ENCODE peak calls at places on chromosome 9, in eight cellular contexts. U is germinal center; V is NCI-H1694 treated with DMSO at 0.1 percent for 48 hours; E is body of pancreas; A is RPMI7951; L is kidney glomerular epithelial cell; X is stimulated activated naive CD4-positive, alpha-beta T cell; N is cardiac fibroblast. J is an unnamed sample.

GRCh38 chr9:98365227-98365669 is 109.8 kb upstream of the TBC1D2 start:
- DNase-seq in U (peak; percentile 44), V (no peak), E (no peak), A (peak; percentile 38), L (no peak), X (no peak), N (peak; percentile 53), J (no peak)

GRCh38 chr9:80699551-80699998 is 989.8 kb downstream of the TLE1 start:
- DNase-seq in U (no peak), V (no peak), E (no peak), A (peak; percentile 87), L (peak; percentile 96), X (no peak), N (peak; percentile 43), J (no peak)

GRCh38 chr9:111153973-111154590 is 115.8 kb upstream of the LPAR1 start:
- DNase-seq in U (no peak), V (no peak), E (no peak), A (peak; percentile 73), L (no peak), X (no peak), N (no peak), J (no peak)

GRCh38 chr9:121599186-121599871 is 52.1 kb upstream of the DAB2IP start:
- DNase-seq in U (no peak), V (no peak), E (peak; percentile 96), A (no peak), L (no peak), X (no peak), N (peak; percentile 21), J (no peak)

GRCh38 chr9:92245005-92245797 is 48.3 kb downstream of the IARS1 start:
- DNase-seq in U (no peak), V (no peak), E (peak; percentile 31), A (peak; percentile 76), L (peak; percentile 71), X (no peak), N (peak; percentile 54), J (no peak)

GRCh38 chr9:69097053-69097452 is 61.5 kb downstream of the FXN start:
- DNase-seq in U (no peak), V (no peak), E (no peak), A (peak; percentile 44), L (peak; percentile 32), X (no peak), N (peak; percentile 45), J (no peak)

GRCh38 chr9:34332370-34332964 is 3.1 kb downstream of the NUDT2 start:
- DNase-seq in U (no peak), V (peak; percentile 72), E (no peak), A (peak; percentile 31), L (peak; percentile 58), X (peak; percentile 33), N (peak; percentile 72), J (peak; percentile 12)

GRCh38 chr9:125444956-125445506 is 183.4 kb downstream of the GAPVD1 start:
- DNase-seq in U (no peak), V (no peak), E (no peak), A (no peak), L (no peak), X (no peak), N (no peak), J (no peak)

GRCh38 chr9:81849631-81850259 is 78.5 kb upstream of the SPATA31D4 start:
- DNase-seq in U (no peak), V (no peak), E (no peak), A (peak; percentile 25), L (no peak), X (no peak), N (no peak), J (no peak)

GRCh38 chr9:133528887-133529262 is 4.1 kb upstream of the MYMK start:
- DNase-seq in U (no peak), V (no peak), E (no peak), A (no peak), L (no peak), X (no peak), N (no peak), J (no peak)

GRCh38 chr9:132409828-132410528 is at the start of gene CFAP77:
- DNase-seq in U (peak; percentile 72), V (no peak), E (peak; percentile 46), A (peak; percentile 58), L (peak; percentile 51), X (peak; percentile 39), N (peak; percentile 70), J (no peak)

GRCh38 chr9:127218818-127219217 is 45.8 kb upstream of the GARNL3 start:
- DNase-seq in U (no peak), V (no peak), E (no peak), A (no peak), L (no peak), X (no peak), N (no peak), J (no peak)